ENCODE peak calls at places on chromosomes 5 and 9, in six cellular contexts. I is gastrocnemius medialis; O is A673; X is effector memory CD4-positive, alpha-beta T cell; T is A549; G is neuronal stem cell. C is an unnamed sample.

GRCh38 chr5:92580814-92581213 is 1000.2 kb downstream of the NR2F1-AS1 start:
- DNase-seq in X (no peak), I (no peak), O (no peak), G (no peak), T (no peak), C (no peak)

GRCh38 chr9:76321185-76321828 is 72.9 kb downstream of the RFK start:
- DNase-seq in I (no peak), X (no peak), O (no peak), T (peak; percentile 44), G (no peak), C (no peak)

GRCh38 chr9:135791431-135792267 is 89.7 kb downstream of the KCNT1 start:
- DNase-seq in X (no peak), I (no peak), O (no peak), T (no peak), G (no peak), C (no peak)

GRCh38 chr9:112037281-112038016 is 137.6 kb downstream of the SUSD1 start:
- DNase-seq in X (peak; percentile 55), T (no peak), I (no peak), O (no peak), G (peak; percentile 24), C (peak; percentile 32)

GRCh38 chr9:134968011-134968822 is 50.5 kb upstream of the FCN1 start:
- DNase-seq in X (no peak), G (peak; percentile 49), O (peak; percentile 35), I (no peak), T (no peak), C (no peak)

GRCh38 chr5:108515706-108516105 is 133.8 kb upstream of the FBXL17 start:
- DNase-seq in X (no peak), O (no peak), I (no peak), T (no peak), G (no peak), C (no peak)

GRCh38 chr9:81264516-81264915 is 424.8 kb downstream of the TLE1 start:
- DNase-seq in I (no peak), O (no peak), T (no peak), X (no peak), G (no peak), C (no peak)

GRCh38 chr9:111994831-111995458 is 98.3 kb downstream of the UGCG start:
- DNase-seq in T (no peak), O (no peak), I (no peak), G (no peak), X (no peak), C (no peak)

GRCh38 chr5:148998174-148998797 is 64.6 kb downstream of the SH3TC2 start:
- DNase-seq in I (no peak), X (peak; percentile 9), O (peak; percentile 64), T (peak; percentile 35), G (peak; percentile 20), C (peak; percentile 37)

GRCh38 chr9:9061599-9061998 is 1262.0 kb upstream of the DMAC1 start:
- DNase-seq in O (no peak), G (no peak), T (no peak), X (no peak), I (no peak), C (no peak)

GRCh38 chr5:132777209-132778069 is at the start of gene SEPTIN8:
- DNase-seq in O (peak; percentile 43), I (peak; percentile 34), X (peak; percentile 34), G (peak; percentile 63), T (peak; percentile 70), C (peak; percentile 16)

GRCh38 chr9:88280816-88281382 is 107.3 kb upstream of the SPIN1 start:
- DNase-seq in I (no peak), G (peak; percentile 11), O (no peak), T (no peak), X (no peak), C (no peak)

GRCh38 chr9:22237497-22238363 is 208.9 kb upstream of the DMRTA1 start:
- DNase-seq in G (no peak), T (peak; percentile 53), I (no peak), X (no peak), O (no peak), C (peak; percentile 28)

GRCh38 chr5:130720355-130720754 is 444.7 kb downstream of the HINT1 start:
- DNase-seq in O (peak; percentile 56), X (no peak), I (no peak), G (peak; percentile 53), T (peak; percentile 23), C (no peak)

GRCh38 chr9:31683126-31683525 is 701.3 kb upstream of the ACO1 start:
- DNase-seq in I (no peak), G (no peak), O (no peak), T (no peak), X (no peak), C (no peak)

GRCh38 chr9:78032599-78033457 is 1.2 kb upstream of the GNAQ start:
- DNase-seq in O (no peak), I (no peak), X (no peak), T (peak; percentile 20), G (no peak), C (peak; percentile 59)

GRCh38 chr9:98709968-98710965 is 1.5 kb upstream of the GABBR2 start:
- DNase-seq in I (no peak), T (no peak), O (peak; percentile 41), X (no peak), G (no peak), C (no peak)

GRCh38 chr9:99411068-99411467 is 189.0 kb downstream of the SEC61B start:
- DNase-seq in T (no peak), I (no peak), G (no peak), X (no peak), O (no peak), C (no peak)

GRCh38 chr5:10630126-10630525 is 66.3 kb downstream of the ANKRD33B start:
- DNase-seq in X (no peak), G (no peak), T (no peak), I (no peak), O (no peak), C (no peak)

DNA sequence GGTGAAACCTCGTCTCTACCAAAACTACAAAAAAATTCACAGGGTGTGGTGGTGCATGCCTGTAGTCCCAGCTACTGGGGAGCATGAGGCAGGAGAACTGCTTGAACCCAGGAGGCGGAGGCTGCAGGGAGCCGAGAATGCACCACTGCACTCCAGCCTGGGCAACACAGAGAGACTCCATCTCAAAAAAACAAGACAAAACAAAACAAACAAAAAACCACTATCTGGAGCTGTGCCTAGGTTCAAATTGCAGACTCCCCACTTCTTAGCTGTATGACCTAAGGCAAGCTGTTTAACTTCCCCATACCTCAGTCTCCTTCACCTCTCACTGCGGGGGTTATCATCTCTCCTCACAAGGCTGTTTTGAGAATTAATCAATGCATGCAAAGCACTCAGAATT is 68.0 kb downstream of the MAPKAP1 start:
- DNase-seq in T (no peak), O (no peak), G (no peak), I (no peak), X (no peak), C (no peak)
- H3K27ac ChIP-seq in T (no peak overlapping the region), O (no peak overlapping the region), G (no peak overlapping the region), I (no peak overlapping the region), X (no peak overlapping the region), C (no peak overlapping the region)

GRCh38 chr5:73380052-73380451 is 68.5 kb downstream of the FOXD1 start:
- DNase-seq in O (no peak), I (no peak), G (no peak), X (no peak), T (no peak), C (no peak)

GRCh38 chr5:73379435-73379834 is 69.1 kb downstream of the FOXD1 start:
- DNase-seq in T (no peak), X (no peak), G (no peak), O (no peak), I (no peak), C (no peak)

GRCh38 chr5:73382412-73382795 is 66.2 kb downstream of the FOXD1 start:
- DNase-seq in X (no peak), T (no peak), G (no peak), I (no peak), O (no peak), C (no peak)

GRCh38 chr5:73380710-73381586 is 67.6 kb downstream of the FOXD1 start:
- DNase-seq in I (no peak), X (no peak), O (no peak), G (no peak), T (no peak), C (no peak)

DNA sequence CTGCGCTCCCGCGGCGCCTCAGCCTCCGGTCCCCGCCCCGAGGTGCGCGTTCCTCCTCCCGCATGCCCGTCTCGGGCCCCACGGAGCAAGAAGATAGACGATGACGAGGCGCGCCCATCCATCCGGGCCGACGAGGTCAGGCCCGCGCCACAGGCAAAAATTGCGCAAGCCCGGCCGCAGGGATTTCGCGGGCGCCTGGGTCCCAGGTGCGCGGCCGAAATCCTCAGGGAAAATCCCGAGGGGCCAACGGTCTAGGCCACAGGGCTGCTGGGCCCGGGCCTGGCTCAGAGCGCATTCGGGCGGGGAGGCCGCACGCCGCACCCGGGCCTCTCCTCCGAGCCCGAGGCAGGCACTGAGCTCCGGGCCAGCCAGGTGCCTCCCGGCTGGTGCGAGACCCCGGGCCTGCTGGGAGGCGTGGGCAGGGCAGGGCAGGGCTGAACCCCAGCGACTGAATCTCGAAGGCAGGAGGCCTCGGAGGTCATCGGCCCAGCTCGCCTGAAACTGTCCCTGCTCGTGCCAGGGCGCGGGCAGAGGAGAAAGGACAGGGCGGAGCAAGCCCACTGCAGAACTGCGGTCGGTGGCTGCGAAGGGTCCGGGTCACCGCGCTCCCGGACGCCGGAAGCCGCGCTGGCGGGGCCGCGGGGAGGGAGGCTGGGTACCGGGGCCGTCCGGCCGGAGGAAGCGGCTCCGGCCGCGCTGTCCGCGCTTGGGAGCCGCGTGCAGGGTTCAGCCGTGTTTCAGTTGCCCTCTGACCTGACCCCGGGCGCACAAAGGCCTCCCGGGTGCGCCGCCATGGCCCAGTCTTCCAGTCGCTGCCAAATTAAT is 66.8 kb downstream of the FOXD1 start:
- DNase-seq in G (peak; percentile 77), X (no peak), I (no peak), T (no peak), O (no peak), C (no peak)
- H3K9me3 ChIP-seq in G (peaks cover 10% of the 10 kb centered on the region), X (no peaks in the 10 kb centered on the region), I (no peaks in the 10 kb centered on the region), T (peaks cover 26% of the 10 kb centered on the region), O (peaks cover 20% of the 10 kb centered on the region), C (peaks cover 26% of the 10 kb centered on the region)

DNA sequence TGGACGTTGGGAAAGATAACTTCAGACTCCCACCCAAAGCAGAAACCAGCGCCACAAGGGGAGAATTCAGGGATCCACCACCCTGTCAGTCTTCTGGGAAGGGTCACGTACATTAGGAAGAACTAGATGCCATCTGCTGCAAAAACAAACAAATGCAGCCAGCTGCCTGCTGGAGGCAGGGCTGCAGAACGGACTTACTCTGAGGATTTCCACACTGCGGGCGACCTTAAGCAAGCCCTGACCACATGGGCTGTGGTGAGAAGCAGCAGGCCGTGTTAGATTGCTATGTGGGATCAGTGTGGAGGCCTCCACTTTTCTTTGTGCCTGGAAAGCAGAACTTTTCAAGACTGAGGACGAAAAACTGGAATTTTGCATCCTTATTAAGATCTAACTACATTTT is 13.4 kb upstream of the LTC4S start:
- DNase-seq in I (no peak), X (no peak), T (no peak), O (no peak), G (no peak), C (no peak)
- H3K27ac ChIP-seq in I (no peak overlapping the region), X (no peak overlapping the region), T (no peak overlapping the region), O (no peak overlapping the region), G (no peak overlapping the region), C (no peak overlapping the region)

DNA sequence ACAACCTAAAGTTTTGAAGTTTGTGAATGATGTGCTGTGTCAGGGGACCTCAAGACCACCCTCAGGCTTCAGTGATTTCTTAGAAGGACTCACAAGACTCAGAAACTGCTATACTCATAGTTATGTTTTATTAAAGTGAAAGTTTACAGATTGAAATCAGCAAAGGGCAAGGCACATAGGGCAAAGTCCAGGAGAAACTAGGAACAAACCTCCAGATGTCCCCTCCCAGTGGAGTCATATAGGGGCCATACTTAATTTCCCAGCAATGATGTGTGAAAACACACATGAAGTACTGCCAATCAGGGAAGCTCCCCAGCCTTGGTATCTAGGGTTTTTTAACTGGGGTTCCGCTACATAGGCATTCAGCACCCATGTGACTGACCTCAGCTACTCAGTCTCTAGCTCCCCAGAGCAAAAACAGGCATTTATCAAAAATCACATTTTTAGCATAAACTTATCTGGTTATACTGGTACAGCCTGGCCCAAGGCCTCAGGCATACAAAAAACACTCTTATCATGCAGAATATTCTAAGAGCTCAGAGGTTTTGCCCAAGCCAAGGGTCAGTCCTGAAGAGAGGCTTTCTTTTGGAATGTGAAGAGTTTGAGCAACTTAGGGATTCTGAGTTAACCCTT is 74.7 kb upstream of the ANKRD55 start:
- DNase-seq in I (no peak), O (no peak), X (no peak), T (no peak), G (no peak), C (no peak)
- H3K9me3 ChIP-seq in I (no peaks in the 10 kb centered on the region), O (no peaks in the 10 kb centered on the region), X (no peaks in the 10 kb centered on the region), T (peaks cover 11% of the 10 kb centered on the region), G (peaks cover 3% of the 10 kb centered on the region), C (no peaks in the 10 kb centered on the region)

C was measured in CD4-positive, CD25-positive, alpha-beta regulatory T cell.